ENCODE peak calls at places on chromosomes 7 and 10, in five cellular contexts. One of them, this sample, is unnamed.
A peak's percentile ranks its signal among the peaks of the same experiment; 100 is the strongest.

GRCh38 chr10:104040862-104041789 is 44.6 kb downstream of the COL17A1 start:
- DNase-seq in stimulated activated CD4-positive, alpha-beta T cell treated with anti-CD3 and anti-CD28 coated beads, TNF-alpha, amount 100 ng/mL, for 1 hour: no peak
- DNase-seq in CD4-positive, CD25-positive, alpha-beta regulatory T cell: no peak
- DNase-seq in BE2C: no peak
- DNase-seq in NCI-H1092 treated with DMSO at 0.1 percent for 48 hours: no peak
- DNase-seq in this sample: no peak

GRCh38 chr10:29443745-29444523 is 155.1 kb downstream of the LYZL1 start:
- DNase-seq in stimulated activated CD4-positive, alpha-beta T cell treated with anti-CD3 and anti-CD28 coated beads, TNF-alpha, amount 100 ng/mL, for 1 hour: no peak
- DNase-seq in CD4-positive, CD25-positive, alpha-beta regulatory T cell: no peak
- DNase-seq in BE2C: peak; percentile 25
- DNase-seq in NCI-H1092 treated with DMSO at 0.1 percent for 48 hours: no peak
- DNase-seq in this sample: no peak

GRCh38 chr7:99098824-99099498 is 44.9 kb downstream of the SMURF1 start:
- DNase-seq in stimulated activated CD4-positive, alpha-beta T cell treated with anti-CD3 and anti-CD28 coated beads, TNF-alpha, amount 100 ng/mL, for 1 hour: no peak
- DNase-seq in CD4-positive, CD25-positive, alpha-beta regulatory T cell: no peak
- DNase-seq in BE2C: no peak
- DNase-seq in NCI-H1092 treated with DMSO at 0.1 percent for 48 hours: no peak
- DNase-seq in this sample: peak; percentile 56

GRCh38 chr7:142790056-142790455 is 19.3 kb downstream of the PRSS2 start:
- DNase-seq in stimulated activated CD4-positive, alpha-beta T cell treated with anti-CD3 and anti-CD28 coated beads, TNF-alpha, amount 100 ng/mL, for 1 hour: no peak
- DNase-seq in CD4-positive, CD25-positive, alpha-beta regulatory T cell: peak; percentile 34
- DNase-seq in BE2C: no peak
- DNase-seq in NCI-H1092 treated with DMSO at 0.1 percent for 48 hours: no peak
- DNase-seq in this sample: no peak

GRCh38 chr7:157271991-157272324 is 64.8 kb upstream of the DNAJB6 start:
- DNase-seq in stimulated activated CD4-positive, alpha-beta T cell treated with anti-CD3 and anti-CD28 coated beads, TNF-alpha, amount 100 ng/mL, for 1 hour: no peak
- DNase-seq in CD4-positive, CD25-positive, alpha-beta regulatory T cell: no peak
- DNase-seq in BE2C: no peak
- DNase-seq in NCI-H1092 treated with DMSO at 0.1 percent for 48 hours: peak; percentile 62
- DNase-seq in this sample: peak; percentile 58

GRCh38 chr10:9012312-9012711 is 957.8 kb downstream of the GATA3 start:
- DNase-seq in stimulated activated CD4-positive, alpha-beta T cell treated with anti-CD3 and anti-CD28 coated beads, TNF-alpha, amount 100 ng/mL, for 1 hour: no peak
- DNase-seq in CD4-positive, CD25-positive, alpha-beta regulatory T cell: no peak
- DNase-seq in BE2C: no peak
- DNase-seq in NCI-H1092 treated with DMSO at 0.1 percent for 48 hours: no peak
- DNase-seq in this sample: no peak

GRCh38 chr10:29244978-29245377 is 43.9 kb upstream of the LYZL1 start:
- DNase-seq in stimulated activated CD4-positive, alpha-beta T cell treated with anti-CD3 and anti-CD28 coated beads, TNF-alpha, amount 100 ng/mL, for 1 hour: no peak
- DNase-seq in CD4-positive, CD25-positive, alpha-beta regulatory T cell: no peak
- DNase-seq in BE2C: no peak
- DNase-seq in NCI-H1092 treated with DMSO at 0.1 percent for 48 hours: no peak
- DNase-seq in this sample: no peak

GRCh38 chr10:59372543-59372942 is 10.2 kb upstream of the FAM13C start:
- DNase-seq in stimulated activated CD4-positive, alpha-beta T cell treated with anti-CD3 and anti-CD28 coated beads, TNF-alpha, amount 100 ng/mL, for 1 hour: no peak
- DNase-seq in CD4-positive, CD25-positive, alpha-beta regulatory T cell: no peak
- DNase-seq in BE2C: no peak
- DNase-seq in NCI-H1092 treated with DMSO at 0.1 percent for 48 hours: no peak
- DNase-seq in this sample: no peak

GRCh38 chr7:113622796-113623195 is 296.0 kb downstream of the PPP1R3A start:
- DNase-seq in stimulated activated CD4-positive, alpha-beta T cell treated with anti-CD3 and anti-CD28 coated beads, TNF-alpha, amount 100 ng/mL, for 1 hour: no peak
- DNase-seq in CD4-positive, CD25-positive, alpha-beta regulatory T cell: no peak
- DNase-seq in BE2C: no peak
- DNase-seq in NCI-H1092 treated with DMSO at 0.1 percent for 48 hours: no peak
- DNase-seq in this sample: no peak

GRCh38 chr10:47031251-47031952 is 120.2 kb downstream of the PTPN20 start:
- DNase-seq in stimulated activated CD4-positive, alpha-beta T cell treated with anti-CD3 and anti-CD28 coated beads, TNF-alpha, amount 100 ng/mL, for 1 hour: no peak
- DNase-seq in CD4-positive, CD25-positive, alpha-beta regulatory T cell: no peak
- DNase-seq in BE2C: peak; percentile 49
- DNase-seq in NCI-H1092 treated with DMSO at 0.1 percent for 48 hours: no peak
- DNase-seq in this sample: no peak

GRCh38 chr7:132102942-132103341 is 473.3 kb downstream of the PLXNA4 start:
- DNase-seq in stimulated activated CD4-positive, alpha-beta T cell treated with anti-CD3 and anti-CD28 coated beads, TNF-alpha, amount 100 ng/mL, for 1 hour: no peak
- DNase-seq in CD4-positive, CD25-positive, alpha-beta regulatory T cell: no peak
- DNase-seq in BE2C: no peak
- DNase-seq in NCI-H1092 treated with DMSO at 0.1 percent for 48 hours: no peak
- DNase-seq in this sample: no peak

GRCh38 chr7:155594163-155594732 is 47.9 kb upstream of the CNPY1 start:
- DNase-seq in stimulated activated CD4-positive, alpha-beta T cell treated with anti-CD3 and anti-CD28 coated beads, TNF-alpha, amount 100 ng/mL, for 1 hour: no peak
- DNase-seq in CD4-positive, CD25-positive, alpha-beta regulatory T cell: no peak
- DNase-seq in BE2C: no peak
- DNase-seq in NCI-H1092 treated with DMSO at 0.1 percent for 48 hours: no peak
- DNase-seq in this sample: no peak

This sample was measured in PC-3.